ENCODE peak calls at places on chromosomes 7 and 10, in ten cellular contexts. One of them, this sample, is unnamed.

GRCh38 chr10:13390604-13391522 is 42.8 kb upstream of the SEPHS1 start:
- DNase-seq in transverse colon: no peak
- DNase-seq in GM12878: no peak
- DNase-seq in spleen: no peak
- DNase-seq in stomach: no peak
- DNase-seq in prostate gland: no peak
- DNase-seq in HL-60: peak
- DNase-seq in SK-N-SH: peak
- DNase-seq in K562: peak
- DNase-seq in esophagus muscularis mucosa: no peak
- DNase-seq in this sample: no peak

GRCh38 chr10:86329896-86330680 is 36.5 kb downstream of the GRID1 start:
- DNase-seq in transverse colon: no peak
- DNase-seq in GM12878: no peak
- DNase-seq in spleen: peak
- DNase-seq in stomach: no peak
- DNase-seq in prostate gland: no peak
- DNase-seq in HL-60: no peak
- DNase-seq in SK-N-SH: no peak
- DNase-seq in K562: no peak
- DNase-seq in esophagus muscularis mucosa: no peak
- DNase-seq in this sample: peak

GRCh38 chr10:129056734-129057689 is 410.0 kb upstream of the MGMT start:
- DNase-seq in transverse colon: peak
- DNase-seq in GM12878: peak
- DNase-seq in spleen: no peak
- DNase-seq in stomach: no peak
- DNase-seq in prostate gland: no peak
- DNase-seq in HL-60: no peak
- DNase-seq in SK-N-SH: no peak
- DNase-seq in K562: no peak
- DNase-seq in esophagus muscularis mucosa: no peak
- DNase-seq in this sample: no peak

GRCh38 chr7:44733708-44734481 is 14.8 kb upstream of the ZMIZ2 start:
- DNase-seq in transverse colon: no peak
- DNase-seq in GM12878: no peak
- DNase-seq in spleen: peak
- DNase-seq in stomach: no peak
- DNase-seq in prostate gland: no peak
- DNase-seq in HL-60: no peak
- DNase-seq in SK-N-SH: no peak
- DNase-seq in K562: no peak
- DNase-seq in esophagus muscularis mucosa: no peak
- DNase-seq in this sample: no peak

GRCh38 chr7:151008511-151009323 is 15.6 kb downstream of the ATG9B start:
- DNase-seq in transverse colon: peak
- DNase-seq in GM12878: peak
- DNase-seq in spleen: peak
- DNase-seq in stomach: no peak
- DNase-seq in prostate gland: no peak
- DNase-seq in HL-60: no peak
- DNase-seq in SK-N-SH: peak
- DNase-seq in K562: peak
- DNase-seq in esophagus muscularis mucosa: no peak
- DNase-seq in this sample: no peak

GRCh38 chr10:101063162-101063525 is 1.4 kb downstream of the KAZALD1 start:
- DNase-seq in transverse colon: no peak
- DNase-seq in GM12878: no peak
- DNase-seq in spleen: no peak
- DNase-seq in stomach: no peak
- DNase-seq in prostate gland: no peak
- DNase-seq in HL-60: no peak
- DNase-seq in SK-N-SH: no peak
- DNase-seq in K562: peak
- DNase-seq in esophagus muscularis mucosa: no peak
- DNase-seq in this sample: no peak

GRCh38 chr10:112124859-112125258 is 58.7 kb downstream of the GPAM start:
- DNase-seq in transverse colon: no peak
- DNase-seq in GM12878: no peak
- DNase-seq in spleen: no peak
- DNase-seq in stomach: no peak
- DNase-seq in prostate gland: no peak
- DNase-seq in HL-60: no peak
- DNase-seq in SK-N-SH: no peak
- DNase-seq in K562: no peak
- DNase-seq in esophagus muscularis mucosa: no peak
- DNase-seq in this sample: no peak

GRCh38 chr7:91249506-91250233 is 14.6 kb upstream of the FZD1 start:
- DNase-seq in transverse colon: no peak
- DNase-seq in GM12878: no peak
- DNase-seq in spleen: no peak
- DNase-seq in stomach: no peak
- DNase-seq in prostate gland: peak
- DNase-seq in HL-60: no peak
- DNase-seq in SK-N-SH: no peak
- DNase-seq in K562: no peak
- DNase-seq in esophagus muscularis mucosa: no peak
- DNase-seq in this sample: no peak

GRCh38 chr7:50644586-50644985 is 79.4 kb upstream of the DDC start:
- DNase-seq in transverse colon: no peak
- DNase-seq in GM12878: no peak
- DNase-seq in spleen: no peak
- DNase-seq in stomach: no peak
- DNase-seq in prostate gland: no peak
- DNase-seq in HL-60: no peak
- DNase-seq in SK-N-SH: peak
- DNase-seq in K562: no peak
- DNase-seq in esophagus muscularis mucosa: no peak
- DNase-seq in this sample: no peak

GRCh38 chr7:46386428-46387399 is 465.6 kb upstream of the IGFBP3 start:
- DNase-seq in transverse colon: no peak
- DNase-seq in GM12878: no peak
- DNase-seq in spleen: no peak
- DNase-seq in stomach: no peak
- DNase-seq in prostate gland: no peak
- DNase-seq in HL-60: no peak
- DNase-seq in SK-N-SH: no peak
- DNase-seq in K562: no peak
- DNase-seq in esophagus muscularis mucosa: no peak
- DNase-seq in this sample: no peak

GRCh38 chr7:5695037-5695708 is 86.3 kb downstream of the RNF216 start:
- DNase-seq in transverse colon: peak
- DNase-seq in GM12878: peak
- DNase-seq in spleen: peak
- DNase-seq in stomach: no peak
- DNase-seq in prostate gland: no peak
- DNase-seq in HL-60: no peak
- DNase-seq in SK-N-SH: no peak
- DNase-seq in K562: no peak
- DNase-seq in esophagus muscularis mucosa: no peak
- DNase-seq in this sample: peak

GRCh38 chr10:74949843-74950765 is 123.7 kb downstream of the KAT6B start:
- DNase-seq in transverse colon: no peak
- DNase-seq in GM12878: no peak
- DNase-seq in spleen: no peak
- DNase-seq in stomach: no peak
- DNase-seq in prostate gland: no peak
- DNase-seq in HL-60: no peak
- DNase-seq in SK-N-SH: no peak
- DNase-seq in K562: no peak
- DNase-seq in esophagus muscularis mucosa: no peak
- DNase-seq in this sample: no peak

GRCh38 chr10:117920956-117921355 is 125.8 kb downstream of the RAB11FIP2 start:
- DNase-seq in transverse colon: no peak
- DNase-seq in GM12878: no peak
- DNase-seq in spleen: no peak
- DNase-seq in stomach: no peak
- DNase-seq in prostate gland: no peak
- DNase-seq in HL-60: no peak
- DNase-seq in SK-N-SH: no peak
- DNase-seq in K562: no peak
- DNase-seq in esophagus muscularis mucosa: peak
- DNase-seq in this sample: no peak

GRCh38 chr10:74117738-74118137 is 32.9 kb downstream of the AP3M1 start:
- DNase-seq in transverse colon: no peak
- DNase-seq in GM12878: peak
- DNase-seq in spleen: no peak
- DNase-seq in stomach: no peak
- DNase-seq in prostate gland: no peak
- DNase-seq in HL-60: no peak
- DNase-seq in SK-N-SH: no peak
- DNase-seq in K562: no peak
- DNase-seq in esophagus muscularis mucosa: no peak
- DNase-seq in this sample: no peak

GRCh38 chr7:74212661-74213060 is 2.9 kb downstream of the LAT2 start:
- DNase-seq in transverse colon: no peak
- DNase-seq in GM12878: no peak
- DNase-seq in spleen: no peak
- DNase-seq in stomach: no peak
- DNase-seq in prostate gland: no peak
- DNase-seq in HL-60: no peak
- DNase-seq in SK-N-SH: no peak
- DNase-seq in K562: no peak
- DNase-seq in esophagus muscularis mucosa: no peak
- DNase-seq in this sample: no peak

DNA sequence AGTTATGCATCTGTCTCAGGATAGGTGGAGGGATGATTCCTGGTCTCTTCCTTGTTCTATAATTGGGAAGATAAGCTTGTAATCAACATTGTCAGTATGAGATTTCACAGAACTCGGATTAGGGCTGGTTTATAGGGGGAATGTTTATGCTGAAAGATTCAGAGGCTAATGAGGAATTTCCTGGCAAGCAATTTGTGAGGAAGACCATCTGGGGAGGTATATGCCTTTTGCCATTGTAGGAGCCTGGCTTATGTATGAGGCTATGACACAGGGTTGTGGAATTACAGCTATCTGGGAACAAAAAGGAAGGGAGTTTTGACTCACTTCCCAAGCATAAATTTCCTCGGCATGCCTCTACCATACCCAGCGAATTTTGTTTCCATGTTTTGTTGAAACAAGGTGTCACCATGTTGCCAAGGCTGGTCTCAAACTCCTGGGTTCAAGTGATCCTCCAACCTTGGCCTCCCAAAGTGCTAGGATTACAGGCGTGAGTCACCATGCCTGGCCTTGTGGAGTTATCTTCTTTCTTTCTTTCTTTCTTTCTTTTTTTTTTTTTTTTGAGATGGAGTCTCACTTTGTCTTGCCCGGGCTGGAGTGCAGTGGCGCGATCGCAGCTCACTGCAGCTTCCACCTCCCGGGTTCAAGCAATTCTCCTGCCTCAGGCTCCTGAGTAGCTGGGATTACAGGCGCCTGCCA is 1.6 kb upstream of the COPS6 start:
- DNase-seq in transverse colon: no peak
- DNase-seq in GM12878: no peak
- DNase-seq in spleen: no peak
- DNase-seq in stomach: no peak
- DNase-seq in prostate gland: no peak
- DNase-seq in HL-60: no peak
- DNase-seq in SK-N-SH: peak
- DNase-seq in K562: no peak
- DNase-seq in esophagus muscularis mucosa: no peak
- DNase-seq in this sample: no peak
- TF ChIP-seq POLR2AphosphoS5 in transverse colon: peak
- TF ChIP-seq POLR2AphosphoS5 in GM12878: no peak
- TF ChIP-seq POLR2AphosphoS5 in spleen: no peak
- TF ChIP-seq POLR2AphosphoS5 in stomach: peak
- TF ChIP-seq POLR2AphosphoS5 in prostate gland: no peak
- TF ChIP-seq POLR2AphosphoS5 in HL-60: no peak
- TF ChIP-seq POLR2AphosphoS5 in SK-N-SH: peak
- TF ChIP-seq POLR2AphosphoS5 in K562: no peak
- TF ChIP-seq POLR2AphosphoS5 in esophagus muscularis mucosa: no peak
- TF ChIP-seq POLR2AphosphoS5 in this sample: peak

GRCh38 chr7:96546426-96546825 is 163.2 kb downstream of the SEM1 start:
- DNase-seq in transverse colon: no peak
- DNase-seq in GM12878: no peak
- DNase-seq in spleen: no peak
- DNase-seq in stomach: no peak
- DNase-seq in prostate gland: no peak
- DNase-seq in HL-60: no peak
- DNase-seq in SK-N-SH: no peak
- DNase-seq in K562: no peak
- DNase-seq in esophagus muscularis mucosa: no peak
- DNase-seq in this sample: no peak
- H3K4me3 ChIP-seq in transverse colon: no peak
- H3K4me3 ChIP-seq in GM12878: no peak
- H3K4me3 ChIP-seq in spleen: no peak
- H3K4me3 ChIP-seq in stomach: no peak
- H3K4me3 ChIP-seq in prostate gland: no peak
- H3K4me3 ChIP-seq in HL-60: no peak
- H3K4me3 ChIP-seq in SK-N-SH: no peak
- H3K4me3 ChIP-seq in K562: no peak
- H3K4me3 ChIP-seq in esophagus muscularis mucosa: no peak
- H3K4me3 ChIP-seq in this sample: no peak

DNA sequence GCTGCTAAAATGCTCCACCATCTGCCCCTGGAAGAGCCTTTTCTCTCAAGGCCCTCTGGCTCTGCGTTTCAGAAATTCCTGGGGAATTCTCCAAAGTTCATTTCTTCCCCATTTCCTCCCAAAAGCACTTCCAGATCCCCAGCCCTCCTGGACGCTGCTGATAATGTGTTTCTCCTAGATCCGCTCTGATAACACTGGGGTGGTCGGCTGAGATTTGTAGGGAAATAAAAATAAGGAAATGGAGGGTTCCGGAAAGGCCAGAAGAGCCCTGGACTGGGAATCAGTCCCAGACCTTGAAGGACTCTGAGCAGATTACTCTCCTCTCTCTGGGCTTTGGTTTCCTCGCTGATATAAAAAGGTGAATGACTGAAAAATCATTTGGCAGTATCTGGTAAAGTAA is 28.1 kb downstream of the COL13A1 start:
- DNase-seq in transverse colon: no peak
- DNase-seq in GM12878: no peak
- DNase-seq in spleen: no peak
- DNase-seq in stomach: no peak
- DNase-seq in prostate gland: no peak
- DNase-seq in HL-60: no peak
- DNase-seq in SK-N-SH: no peak
- DNase-seq in K562: no peak
- DNase-seq in esophagus muscularis mucosa: no peak
- DNase-seq in this sample: no peak
- TF ChIP-seq POLR2AphosphoS5 in transverse colon: no peak
- TF ChIP-seq POLR2AphosphoS5 in GM12878: no peak
- TF ChIP-seq POLR2AphosphoS5 in spleen: no peak
- TF ChIP-seq POLR2AphosphoS5 in stomach: no peak
- TF ChIP-seq POLR2AphosphoS5 in prostate gland: no peak
- TF ChIP-seq POLR2AphosphoS5 in HL-60: no peak
- TF ChIP-seq POLR2AphosphoS5 in SK-N-SH: no peak
- TF ChIP-seq POLR2AphosphoS5 in K562: no peak
- TF ChIP-seq POLR2AphosphoS5 in esophagus muscularis mucosa: no peak
- TF ChIP-seq POLR2AphosphoS5 in this sample: no peak

DNA sequence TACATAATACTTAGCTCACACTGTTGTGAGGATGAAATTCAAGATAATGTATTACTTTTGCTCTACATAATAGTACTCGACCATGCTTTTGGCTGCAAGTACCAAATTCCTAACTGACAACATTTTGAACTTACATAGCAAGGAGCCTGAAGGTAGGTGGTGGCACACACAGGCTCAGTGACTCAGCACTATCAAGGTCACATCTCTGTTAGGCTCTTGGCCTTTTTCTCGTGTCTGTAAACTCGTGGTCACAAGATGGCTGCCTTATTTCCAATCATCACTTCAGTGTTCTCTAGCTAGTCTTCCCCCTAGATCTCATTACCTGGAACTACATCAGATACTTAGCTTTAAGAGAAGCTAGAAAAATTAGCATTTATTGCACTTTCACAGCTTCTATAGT is 61.4 kb upstream of the ABCB5 start:
- DNase-seq in transverse colon: no peak
- DNase-seq in GM12878: no peak
- DNase-seq in spleen: no peak
- DNase-seq in stomach: no peak
- DNase-seq in prostate gland: no peak
- DNase-seq in HL-60: no peak
- DNase-seq in SK-N-SH: no peak
- DNase-seq in K562: peak
- DNase-seq in esophagus muscularis mucosa: no peak
- DNase-seq in this sample: no peak
- H3K4me3 ChIP-seq in transverse colon: no peak
- H3K4me3 ChIP-seq in GM12878: no peak
- H3K4me3 ChIP-seq in spleen: no peak
- H3K4me3 ChIP-seq in stomach: no peak
- H3K4me3 ChIP-seq in prostate gland: no peak
- H3K4me3 ChIP-seq in HL-60: no peak
- H3K4me3 ChIP-seq in SK-N-SH: no peak
- H3K4me3 ChIP-seq in K562: no peak
- H3K4me3 ChIP-seq in esophagus muscularis mucosa: no peak
- H3K4me3 ChIP-seq in this sample: no peak